ENCODE peak calls at places on chromosomes 11 and 22, in five cellular contexts. D, V, R, U and P are unnamed samples.

GRCh38 chr22:24736526-24737050 is 37.9 kb downstream of the PIWIL3 start:
- DNase-seq in D (no peak), V (no peak), R (no peak), U (no peak), P (no peak)

GRCh38 chr22:36998620-36999351 is 20.5 kb downstream of the TST start:
- DNase-seq in D (no peak), V (no peak), R (peak), U (no peak), P (no peak)

GRCh38 chr11:47143322-47143721 is 33.4 kb downstream of the ARFGAP2 start:
- DNase-seq in D (no peak), V (no peak), R (no peak), U (peak), P (peak)

GRCh38 chr11:61509058-61510029 is 795 bp downstream of the LRRC10B start:
- DNase-seq in D (peak), V (peak), R (peak), U (peak), P (peak)

GRCh38 chr11:83118814-83119213 is 38.1 kb upstream of the PCF11 start:
- DNase-seq in D (no peak), V (no peak), R (no peak), U (peak), P (no peak)

GRCh38 chr11:113256431-113257227 is 57.8 kb upstream of the TTC12 start:
- DNase-seq in D (no peak), V (no peak), R (no peak), U (no peak), P (no peak)

GRCh38 chr11:128194226-128194625 is 393.1 kb downstream of the ETS1 start:
- DNase-seq in D (no peak), V (no peak), R (no peak), U (no peak), P (no peak)

GRCh38 chr11:128525411-128526243 is 61.7 kb downstream of the ETS1 start:
- DNase-seq in D (no peak), V (no peak), R (no peak), U (peak), P (no peak)

GRCh38 chr11:12085371-12086251 is 24.8 kb upstream of the MICAL2 start:
- DNase-seq in D (no peak), V (no peak), R (no peak), U (peak), P (no peak)

GRCh38 chr11:128624269-128625170 is 37.2 kb upstream of the ETS1 start:
- DNase-seq in D (no peak), V (no peak), R (no peak), U (no peak), P (no peak)

GRCh38 chr11:126317681-126318641 is 14.1 kb downstream of the DCPS start:
- DNase-seq in D (no peak), V (no peak), R (no peak), U (peak), P (no peak)

GRCh38 chr22:42297778-42298177 is 27.3 kb upstream of the TCF20 start:
- DNase-seq in D (no peak), V (no peak), R (no peak), U (no peak), P (no peak)

GRCh38 chr22:42294034-42294985 is 23.9 kb upstream of the TCF20 start:
- DNase-seq in D (peak), V (no peak), R (peak), U (peak), P (peak)

GRCh38 chr22:42298746-42299145 is 28.3 kb upstream of the TCF20 start:
- DNase-seq in D (no peak), V (no peak), R (no peak), U (no peak), P (no peak)

GRCh38 chr22:42296883-42297282 is 26.4 kb upstream of the TCF20 start:
- DNase-seq in D (no peak), V (no peak), R (no peak), U (no peak), P (no peak)

GRCh38 chr22:42296381-42296853 is 26.0 kb upstream of the TCF20 start:
- DNase-seq in D (no peak), V (no peak), R (no peak), U (no peak), P (no peak)
- H2BK12ac ChIP-seq in D (no peak), V (no peak), R (no peak), U (no peak), P (no peak)

DNA sequence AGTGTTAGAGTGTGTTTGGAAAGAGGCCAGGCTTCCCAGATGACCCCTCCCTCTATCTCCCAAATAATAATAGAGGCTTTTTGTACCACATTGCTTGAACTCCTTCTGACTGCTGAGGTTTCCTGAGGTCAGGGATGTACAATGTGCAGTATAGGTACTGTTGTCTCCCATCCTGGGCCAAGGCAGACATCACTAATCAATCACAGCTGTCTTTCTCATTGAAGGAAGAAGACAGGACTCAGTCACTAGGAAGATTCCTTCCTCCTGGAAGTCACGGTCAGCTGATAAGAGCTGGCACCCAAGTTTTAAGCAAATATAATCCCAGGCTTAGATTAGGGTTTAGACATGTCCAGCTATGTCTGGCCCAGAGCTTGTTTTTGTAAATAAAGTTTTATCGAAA is 454.9 kb downstream of the MIAT start:
- DNase-seq in D (no peak), V (no peak), R (no peak), U (no peak), P (no peak)
- H3K14ac ChIP-seq in D (no peak), V (no peak), R (no peak), U (no peak), P (no peak)

DNA sequence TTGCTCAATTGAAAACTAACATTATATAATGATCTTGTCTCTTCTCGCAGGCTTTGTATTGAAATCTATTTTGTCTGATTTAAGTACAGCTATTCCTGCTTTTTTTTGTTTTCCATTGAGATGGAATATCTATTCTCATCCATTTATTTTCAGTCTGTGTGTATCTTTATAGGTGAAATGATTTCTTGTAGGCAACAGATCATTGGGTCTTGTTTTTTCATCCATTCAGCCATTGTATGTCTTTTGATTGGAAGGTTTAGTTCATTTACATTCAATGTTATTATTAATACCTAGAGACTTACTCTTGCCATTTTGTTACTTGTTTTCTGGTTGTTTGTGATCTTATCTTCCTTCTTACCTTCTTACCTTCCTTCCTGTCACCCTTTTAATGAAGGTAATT is 77.8 kb upstream of the TRPC6 start:
- DNase-seq in D (no peak), V (no peak), R (no peak), U (no peak), P (no peak)
- H2BK12ac ChIP-seq in D (no peak), V (no peak), R (no peak), U (no peak), P (no peak)

DNA sequence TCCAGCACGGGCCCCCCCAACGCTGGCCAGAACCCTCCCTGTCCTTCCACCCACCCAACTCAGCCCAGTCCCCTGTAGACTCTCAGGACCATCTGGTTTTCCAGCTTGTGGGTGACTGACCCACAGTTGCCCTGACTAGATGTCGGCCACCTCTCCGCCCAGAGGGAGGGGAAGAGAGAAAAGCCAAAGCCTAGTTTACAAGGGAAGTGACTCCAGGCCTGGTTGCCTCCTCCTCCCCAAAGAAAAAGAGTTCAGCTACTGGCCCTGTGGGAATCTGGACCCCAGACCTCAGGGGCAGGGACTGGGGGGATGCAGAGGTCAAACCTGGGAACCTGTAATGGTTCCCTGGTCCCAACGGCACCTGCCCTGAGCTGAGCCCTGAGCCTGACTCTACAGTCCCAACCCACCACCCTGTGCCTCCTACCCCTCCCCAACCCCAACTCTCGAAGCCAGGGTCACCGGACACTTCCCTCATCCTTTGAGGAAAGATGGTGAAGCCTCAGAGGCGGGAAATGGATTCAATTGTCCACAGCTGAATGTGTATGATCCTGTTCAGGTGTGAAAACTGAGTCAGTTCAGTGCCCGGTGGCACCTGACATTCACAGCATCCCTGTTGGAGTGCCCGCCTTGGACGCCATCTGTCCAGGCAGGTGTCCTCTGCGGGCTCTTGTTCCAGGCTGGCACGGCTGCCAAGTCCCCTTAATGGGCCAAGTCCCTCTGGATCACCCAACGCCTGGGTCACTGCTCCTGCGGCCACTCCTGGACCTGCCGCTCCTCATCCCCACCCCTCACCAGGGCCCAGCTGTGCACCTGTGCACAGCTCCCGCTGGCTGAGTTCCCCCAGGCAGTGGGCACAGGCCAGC is 21.0 kb upstream of the WNT7B start:
- DNase-seq in D (no peak), V (no peak), R (no peak), U (no peak), P (no peak)
- H3K14ac ChIP-seq in D (no peak), V (no peak), R (peak), U (peak), P (no peak)

DNA sequence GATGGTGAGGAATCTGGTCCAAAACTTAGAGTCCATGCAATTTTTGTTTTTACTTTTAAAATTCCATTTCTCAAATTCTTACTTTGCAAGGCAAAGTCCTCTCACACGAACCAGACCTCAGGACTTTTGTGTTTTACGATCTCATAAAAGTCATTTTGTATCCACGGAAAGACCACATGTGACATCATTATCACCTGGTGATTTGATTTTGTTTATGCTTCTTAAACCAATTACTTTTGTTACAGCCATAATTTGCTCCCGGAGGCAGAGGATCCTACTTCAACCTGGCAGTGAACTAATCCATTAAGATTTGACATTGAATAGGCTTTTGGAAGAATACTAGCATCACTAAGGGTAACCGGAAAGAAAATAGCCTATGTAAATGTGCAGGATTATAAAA is 843.8 kb upstream of the CHORDC1 start:
- DNase-seq in D (no peak), V (no peak), R (no peak), U (no peak), P (no peak)
- H2BK12ac ChIP-seq in D (no peak), V (no peak), R (no peak), U (no peak), P (no peak)

GRCh38 chr11:35541621-35542375 is 16.4 kb upstream of the PAMR1 start:
- DNase-seq in D (no peak), V (no peak), R (no peak), U (peak), P (peak)
- H3K14ac ChIP-seq in D (no peak), V (no peak), R (no peak), U (no peak), P (no peak)

DNA sequence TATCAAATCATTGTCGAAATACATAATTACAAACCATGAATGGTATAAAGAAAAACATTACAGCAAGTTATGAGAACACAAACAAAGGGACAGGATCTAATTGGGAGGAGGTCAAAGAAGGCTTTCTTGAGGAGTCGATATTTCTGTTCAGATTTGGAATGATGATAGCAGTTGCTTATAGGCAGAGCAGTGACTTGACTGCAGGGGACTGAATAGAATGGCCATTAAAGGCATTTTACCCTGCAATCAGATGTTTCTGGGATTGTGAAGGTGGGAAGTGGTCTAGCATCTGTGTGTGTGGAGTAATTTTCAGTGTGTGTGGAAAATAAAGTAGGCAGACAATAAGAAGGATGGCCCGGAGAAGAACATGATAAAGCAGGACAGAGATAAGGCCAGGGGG is 41.0 kb downstream of the BLID start:
- DNase-seq in D (no peak), V (no peak), R (no peak), U (no peak), P (no peak)
- H2BK12ac ChIP-seq in D (no peak), V (no peak), R (no peak), U (no peak), P (no peak)

DNA sequence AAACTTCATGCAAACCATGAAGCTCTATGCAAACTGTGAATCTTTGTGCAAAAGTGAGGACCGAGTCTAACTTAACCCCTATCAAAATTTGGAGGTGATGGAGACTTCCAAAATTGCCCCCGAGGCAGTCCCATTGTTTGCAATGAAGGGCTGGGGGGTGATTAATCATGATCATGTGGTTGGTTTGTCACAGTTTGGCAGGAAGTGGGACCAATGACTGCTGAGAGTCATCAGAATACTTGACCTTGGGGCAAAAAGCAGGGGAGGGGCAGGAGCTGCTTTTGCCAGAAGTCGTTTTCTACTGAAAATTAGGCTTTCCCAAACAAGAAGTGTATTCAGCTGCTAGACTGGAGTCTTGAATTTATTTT is 23.2 kb downstream of the FZD4 start:
- DNase-seq in D (no peak), V (no peak), R (no peak), U (peak), P (no peak)
- H3K14ac ChIP-seq in D (no peak), V (no peak), R (no peak), U (no peak), P (no peak)

DNA sequence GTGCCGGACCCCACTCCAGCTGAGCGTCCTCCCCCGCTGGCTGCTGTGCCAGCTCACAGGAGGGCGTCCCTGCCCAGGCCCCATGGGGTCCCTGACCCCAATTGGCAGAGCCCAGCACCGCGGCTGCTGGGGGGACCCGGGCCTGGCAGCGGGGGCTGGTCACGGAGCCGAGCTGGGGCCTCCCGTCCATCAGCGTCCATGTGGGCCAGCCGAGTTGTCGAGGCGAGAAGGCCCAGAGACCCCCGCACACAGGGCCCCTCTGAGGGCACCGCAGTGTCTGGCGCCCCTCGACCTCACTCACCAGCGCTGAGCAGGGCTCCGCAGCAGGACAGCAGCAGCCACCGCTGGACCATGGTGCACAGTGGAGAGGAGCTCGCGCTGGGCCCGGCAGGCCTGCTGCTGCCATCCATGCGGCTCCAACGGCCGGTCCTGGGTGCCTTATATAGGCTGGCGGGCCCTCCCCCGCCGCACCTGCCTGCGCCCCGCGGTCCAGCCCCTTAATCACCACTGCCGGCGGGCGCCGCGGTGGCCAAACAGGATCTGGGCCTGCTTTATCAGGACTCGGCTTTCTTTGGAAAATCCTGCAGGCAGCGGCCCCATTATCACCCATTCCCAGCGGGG is at the start of gene MUC6:
- DNase-seq in D (no peak), V (no peak), R (no peak), U (no peak), P (no peak)
- H2BK12ac ChIP-seq in D (peak), V (no peak), R (no peak), U (no peak), P (no peak)